ENCODE peak calls at places on chromosome 5, in five cellular contexts. V is HepG2, Q is HEK293T, K is NT2/D1, O is GM12878. F is an unnamed sample.

GRCh38 chr5:104266161-104266560 is 703.6 kb upstream of the NUDT12 start:
- DNase-seq in V (no peak), Q (no peak), K (no peak), O (no peak), F (no peak)

GRCh38 chr5:107594253-107595045 is 76.3 kb downstream of the EFNA5 start:
- DNase-seq in V (no peak), Q (no peak), K (no peak), O (no peak), F (no peak)

GRCh38 chr5:24823625-24824024 is 178.8 kb upstream of the CDH10 start:
- DNase-seq in V (no peak), Q (no peak), K (peak), O (no peak), F (no peak)

GRCh38 chr5:61949680-61950435 is 356.1 kb upstream of the KIF2A start:
- DNase-seq in V (no peak), Q (no peak), K (no peak), O (no peak), F (no peak)

GRCh38 chr5:128536229-128536860 is 1.7 kb downstream of the FBN2 start:
- DNase-seq in V (no peak), Q (peak), K (no peak), O (no peak), F (peak)

GRCh38 chr5:151810449-151810848 is 38.7 kb downstream of the G3BP1 start:
- DNase-seq in V (no peak), Q (no peak), K (no peak), O (no peak), F (no peak)

GRCh38 chr5:145750194-145750593 is 84.9 kb downstream of the PRELID2 start:
- DNase-seq in V (no peak), Q (no peak), K (no peak), O (no peak), F (no peak)

GRCh38 chr5:151005975-151006576 is 14.3 kb upstream of the GPX3 start:
- DNase-seq in V (no peak), Q (no peak), K (no peak), O (no peak), F (no peak)

GRCh38 chr5:137264573-137264972 is 234.6 kb downstream of the SPOCK1 start:
- DNase-seq in V (no peak), Q (no peak), K (no peak), O (no peak), F (no peak)

DNA sequence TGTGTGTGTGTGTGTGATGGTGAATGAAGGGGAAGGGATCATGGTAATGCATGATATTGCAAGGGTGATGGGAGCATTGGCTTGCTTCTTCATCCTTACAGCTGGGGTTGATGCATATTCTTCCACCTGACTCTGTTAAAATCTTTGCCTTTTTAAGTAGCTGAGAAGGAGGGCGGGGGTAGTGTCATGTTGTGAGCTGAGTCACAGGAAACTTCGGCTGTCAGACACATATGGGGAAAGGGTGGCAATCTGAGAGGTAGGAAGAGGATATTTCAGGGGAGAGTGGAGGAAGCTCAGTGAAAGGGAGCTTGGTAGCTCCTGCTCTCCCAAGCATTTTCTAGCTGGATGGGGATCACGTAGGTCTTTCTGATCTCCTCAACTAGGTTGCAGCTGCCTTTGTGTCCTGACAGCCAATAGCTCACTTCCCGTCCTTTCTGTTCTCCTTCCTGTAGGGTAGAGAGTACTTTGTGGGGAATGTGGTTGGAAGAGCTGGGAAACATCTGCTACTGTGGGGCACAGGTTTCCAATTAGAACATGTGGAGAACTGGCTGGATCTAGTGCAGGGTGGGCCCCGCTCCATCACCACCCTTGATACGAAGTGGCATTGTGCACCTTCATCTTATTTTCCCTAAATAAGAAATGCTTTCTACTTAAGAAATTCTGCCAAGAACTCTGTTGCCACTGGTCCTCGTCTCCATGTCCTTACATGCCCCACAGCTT is 18.1 kb upstream of the CLK4 start:
- DNase-seq in V (no peak), Q (no peak), K (no peak), O (no peak), F (no peak)
- TF ChIP-seq SUZ12 in V (no peak), Q (no peak), K (no peak), O (no peak), F (no peak)

GRCh38 chr5:90529939-90530677 is 724 bp upstream of the LYSMD3 start:
- DNase-seq in V (peak), Q (peak), K (peak), O (peak), F (no peak)
- TF ChIP-seq SUZ12 in V (no peak), Q (no peak), K (no peak), O (no peak), F (no peak)

GRCh38 chr5:154831451-154831850 is 19.0 kb downstream of the FAXDC2 start:
- DNase-seq in V (no peak), Q (no peak), K (no peak), O (no peak), F (no peak)

GRCh38 chr5:154837009-154837881 is 13.2 kb downstream of the FAXDC2 start:
- DNase-seq in V (peak), Q (no peak), K (no peak), O (no peak), F (no peak)

GRCh38 chr5:154840435-154841272 is 9.7 kb downstream of the FAXDC2 start:
- DNase-seq in V (no peak), Q (no peak), K (no peak), O (no peak), F (no peak)

GRCh38 chr5:154834045-154834444 is 16.4 kb downstream of the FAXDC2 start:
- DNase-seq in V (peak), Q (no peak), K (no peak), O (no peak), F (no peak)

DNA sequence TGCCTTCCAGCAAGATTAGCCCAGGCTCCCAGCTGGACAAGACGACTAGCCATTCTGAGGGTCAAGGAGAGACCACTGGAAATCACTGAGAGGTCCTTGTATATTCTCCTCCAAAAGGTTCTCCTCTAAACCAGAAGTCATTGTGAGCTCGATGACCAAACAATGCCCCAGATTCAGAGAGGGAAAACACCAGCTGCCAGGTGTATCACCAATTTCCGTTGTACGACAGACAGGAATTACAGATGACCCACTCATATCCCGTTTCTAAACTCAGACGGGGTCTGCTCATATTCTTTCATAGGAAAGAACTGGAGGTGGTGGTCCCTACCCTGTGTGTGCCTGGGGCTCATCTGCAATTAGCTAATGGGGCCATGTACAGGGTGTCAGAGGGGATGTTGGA is 14.2 kb downstream of the FAXDC2 start:
- DNase-seq in V (no peak), Q (no peak), K (no peak), O (no peak), F (no peak)
- TF ChIP-seq SUZ12 in V (no peak), Q (no peak), K (no peak), O (no peak), F (no peak)

GRCh38 chr5:6365977-6366590 is 12.3 kb downstream of the MED10 start:
- DNase-seq in V (no peak), Q (no peak), K (no peak), O (no peak), F (no peak)
- TF ChIP-seq SUZ12 in V (no peak), Q (no peak), K (no peak), O (no peak), F (no peak)

GRCh38 chr5:89273289-89273688 is 390.3 kb upstream of the MEF2C start:
- DNase-seq in V (no peak), Q (no peak), K (no peak), O (no peak), F (no peak)

GRCh38 chr5:89279458-89280036 is 396.6 kb upstream of the MEF2C start:
- DNase-seq in V (no peak), Q (no peak), K (no peak), O (peak), F (no peak)

GRCh38 chr5:89277791-89278190 is 394.8 kb upstream of the MEF2C start:
- DNase-seq in V (no peak), Q (no peak), K (no peak), O (no peak), F (no peak)

GRCh38 chr5:89275206-89275605 is 392.2 kb upstream of the MEF2C start:
- DNase-seq in V (no peak), Q (no peak), K (no peak), O (no peak), F (no peak)

DNA sequence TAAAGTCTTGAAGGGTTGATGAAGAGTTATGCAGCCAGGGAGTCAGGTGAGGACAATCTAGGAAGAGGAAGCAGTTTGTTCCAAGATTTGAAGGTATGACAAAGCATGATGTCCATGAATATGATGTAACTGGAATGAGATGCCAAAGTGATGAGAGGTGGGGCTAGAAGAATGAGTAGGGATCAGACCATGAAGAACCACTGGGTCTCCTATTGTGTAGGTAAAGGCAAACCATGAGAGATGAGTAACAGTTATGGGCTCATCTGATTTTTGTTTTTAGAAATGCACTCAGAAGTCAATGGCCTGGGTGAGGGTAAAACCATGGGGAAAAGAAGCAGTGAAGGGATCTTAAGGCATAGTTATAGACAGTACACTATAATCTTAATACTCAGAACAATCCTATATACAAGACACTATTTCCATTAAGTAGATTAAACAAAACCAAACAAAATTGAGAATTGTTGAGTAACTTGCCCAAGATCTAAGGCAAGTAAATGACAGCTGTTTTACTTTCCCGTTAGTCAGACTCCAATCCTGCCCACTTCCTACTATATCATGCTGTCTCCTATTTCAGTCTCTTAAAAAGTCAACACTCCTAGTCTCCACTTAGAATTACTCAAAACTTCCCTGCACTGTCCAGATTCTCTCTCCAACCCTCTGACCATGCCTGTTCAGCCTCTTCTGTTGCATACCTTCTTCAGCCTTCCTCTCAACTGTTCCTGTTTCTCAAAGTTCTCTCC is 393.8 kb upstream of the MEF2C start:
- DNase-seq in V (no peak), Q (no peak), K (no peak), O (no peak), F (no peak)
- TF ChIP-seq SUZ12 in V (no peak), Q (no peak), K (no peak), O (no peak), F (no peak)

GRCh38 chr5:89951876-89952275 is 457.7 kb downstream of the CETN3 start:
- DNase-seq in V (no peak), Q (no peak), K (no peak), O (no peak), F (no peak)

GRCh38 chr5:89954901-89955300 is 454.7 kb downstream of the CETN3 start:
- DNase-seq in V (no peak), Q (no peak), K (no peak), O (no peak), F (no peak)

DNA sequence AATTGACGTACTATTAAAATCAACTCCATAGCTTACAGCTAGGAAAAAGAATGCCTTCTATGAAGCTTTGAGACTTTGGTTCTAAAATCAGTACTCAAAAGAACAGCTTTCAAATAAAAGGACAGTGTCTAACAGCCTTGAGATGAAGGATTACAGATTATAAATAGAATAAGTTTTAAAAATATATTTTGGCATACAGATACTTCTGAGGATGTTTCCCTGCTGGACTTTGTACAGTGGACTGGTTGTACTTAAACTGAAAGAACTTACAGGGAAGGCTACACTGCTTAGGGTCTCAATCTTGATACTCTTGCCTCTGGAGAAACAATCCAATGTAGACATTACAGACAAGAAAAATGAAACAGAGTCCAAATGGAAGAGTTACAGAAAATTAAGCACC is 452.7 kb downstream of the CETN3 start:
- DNase-seq in V (no peak), Q (no peak), K (no peak), O (no peak), F (no peak)
- TF ChIP-seq SUZ12 in V (no peak), Q (no peak), K (no peak), O (no peak), F (no peak)

DNA sequence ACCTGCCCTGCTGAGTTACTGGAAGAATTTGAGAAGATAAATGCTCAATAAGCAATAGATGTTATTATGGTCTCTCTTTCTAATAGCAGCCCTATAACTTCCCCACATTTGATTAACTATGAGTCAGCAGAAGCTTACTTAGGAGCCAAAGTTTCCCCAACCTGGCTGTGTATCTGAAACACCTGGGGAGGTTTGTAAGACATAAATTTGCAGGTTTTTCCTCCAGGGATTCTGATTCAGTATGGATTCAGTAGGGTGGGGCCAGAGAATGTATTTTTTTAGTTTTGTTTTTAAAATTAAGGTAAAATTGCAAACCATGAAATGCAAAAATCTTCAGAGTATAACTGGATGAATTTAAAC is 44.9 kb upstream of the GNPDA1 start:
- DNase-seq in V (no peak), Q (no peak), K (no peak), O (no peak), F (no peak)
- TF ChIP-seq SUZ12 in V (no peak), Q (no peak), K (no peak), O (no peak), F (no peak)